ENCODE peak calls at places on chromosomes 16 and 17, in six cellular contexts. One of them, this sample, is unnamed.
A peak's percentile ranks its signal among the peaks of the same experiment; 100 is the strongest.

GRCh38 chr17:78142113-78142861 is 3.9 kb upstream of the C17orf99 start:
- DNase-seq in ELR: peak; percentile 85
- DNase-seq in activated effector memory CD4-positive, alpha-beta T cell treated with anti-CD3 and anti-CD28 coated beads, Interleukin-2, amount 50 U/mL, for 16 hours: no peak
- DNase-seq in ovary: no peak
- DNase-seq in GM04504: no peak
- DNase-seq in retina: no peak
- DNase-seq in this sample: no peak

GRCh38 chr17:30476726-30477082 is 504 bp upstream of the GOSR1 start:
- DNase-seq in ELR: peak; percentile 46
- DNase-seq in activated effector memory CD4-positive, alpha-beta T cell treated with anti-CD3 and anti-CD28 coated beads, Interleukin-2, amount 50 U/mL, for 16 hours: peak; percentile 70
- DNase-seq in ovary: no peak
- DNase-seq in GM04504: no peak
- DNase-seq in retina: no peak
- DNase-seq in this sample: no peak

GRCh38 chr16:56742030-56742984 is 12.4 kb downstream of the NUP93 start:
- DNase-seq in ELR: peak; percentile 94
- DNase-seq in activated effector memory CD4-positive, alpha-beta T cell treated with anti-CD3 and anti-CD28 coated beads, Interleukin-2, amount 50 U/mL, for 16 hours: no peak
- DNase-seq in ovary: no peak
- DNase-seq in GM04504: peak; percentile 62
- DNase-seq in retina: no peak
- DNase-seq in this sample: no peak

GRCh38 chr17:38464723-38465419 is 36.6 kb downstream of the ARHGAP23 start:
- DNase-seq in ELR: peak; percentile 94
- DNase-seq in activated effector memory CD4-positive, alpha-beta T cell treated with anti-CD3 and anti-CD28 coated beads, Interleukin-2, amount 50 U/mL, for 16 hours: no peak
- DNase-seq in ovary: peak; percentile 95
- DNase-seq in GM04504: peak; percentile 87
- DNase-seq in retina: peak; percentile 83
- DNase-seq in this sample: peak; percentile 97

GRCh38 chr17:16463341-16464000 is 28.5 kb downstream of the LRRC75A start:
- DNase-seq in ELR: peak; percentile 55
- DNase-seq in activated effector memory CD4-positive, alpha-beta T cell treated with anti-CD3 and anti-CD28 coated beads, Interleukin-2, amount 50 U/mL, for 16 hours: no peak
- DNase-seq in ovary: no peak
- DNase-seq in GM04504: peak; percentile 37
- DNase-seq in retina: peak; percentile 56
- DNase-seq in this sample: no peak

GRCh38 chr16:57022445-57022844 is 33.1 kb downstream of the NLRC5 start:
- DNase-seq in ELR: no peak
- DNase-seq in activated effector memory CD4-positive, alpha-beta T cell treated with anti-CD3 and anti-CD28 coated beads, Interleukin-2, amount 50 U/mL, for 16 hours: peak; percentile 62
- DNase-seq in ovary: no peak
- DNase-seq in GM04504: no peak
- DNase-seq in retina: no peak
- DNase-seq in this sample: peak; percentile 14

GRCh38 chr17:751269-752001 is 629 bp downstream of the GEMIN4 start:
- DNase-seq in ELR: peak; percentile 72
- DNase-seq in activated effector memory CD4-positive, alpha-beta T cell treated with anti-CD3 and anti-CD28 coated beads, Interleukin-2, amount 50 U/mL, for 16 hours: peak; percentile 83
- DNase-seq in ovary: peak; percentile 41
- DNase-seq in GM04504: no peak
- DNase-seq in retina: peak; percentile 15
- DNase-seq in this sample: peak; percentile 72

GRCh38 chr17:385195-385835 is 32.7 kb upstream of the RPH3AL start:
- DNase-seq in ELR: peak; percentile 21
- DNase-seq in activated effector memory CD4-positive, alpha-beta T cell treated with anti-CD3 and anti-CD28 coated beads, Interleukin-2, amount 50 U/mL, for 16 hours: peak; percentile 66
- DNase-seq in ovary: peak; percentile 71
- DNase-seq in GM04504: no peak
- DNase-seq in retina: peak; percentile 79
- DNase-seq in this sample: peak; percentile 83

GRCh38 chr16:25256821-25257503 is 683 bp downstream of the ZKSCAN2 start:
- DNase-seq in ELR: peak; percentile 48
- DNase-seq in activated effector memory CD4-positive, alpha-beta T cell treated with anti-CD3 and anti-CD28 coated beads, Interleukin-2, amount 50 U/mL, for 16 hours: no peak
- DNase-seq in ovary: no peak
- DNase-seq in GM04504: no peak
- DNase-seq in retina: no peak
- DNase-seq in this sample: no peak

GRCh38 chr16:85171809-85172464 is 59.7 kb upstream of the CIBAR2 start:
- DNase-seq in ELR: peak; percentile 58
- DNase-seq in activated effector memory CD4-positive, alpha-beta T cell treated with anti-CD3 and anti-CD28 coated beads, Interleukin-2, amount 50 U/mL, for 16 hours: no peak
- DNase-seq in ovary: no peak
- DNase-seq in GM04504: no peak
- DNase-seq in retina: no peak
- DNase-seq in this sample: no peak

GRCh38 chr17:8868529-8868951 is 1.1 kb upstream of the PIK3R6 start:
- DNase-seq in ELR: no peak
- DNase-seq in activated effector memory CD4-positive, alpha-beta T cell treated with anti-CD3 and anti-CD28 coated beads, Interleukin-2, amount 50 U/mL, for 16 hours: peak; percentile 13
- DNase-seq in ovary: no peak
- DNase-seq in GM04504: no peak
- DNase-seq in retina: no peak
- DNase-seq in this sample: no peak

GRCh38 chr16:15961060-15961511 is 11.7 kb downstream of the ABCC1 start:
- DNase-seq in ELR: no peak
- DNase-seq in activated effector memory CD4-positive, alpha-beta T cell treated with anti-CD3 and anti-CD28 coated beads, Interleukin-2, amount 50 U/mL, for 16 hours: peak; percentile 88
- DNase-seq in ovary: no peak
- DNase-seq in GM04504: no peak
- DNase-seq in retina: no peak
- DNase-seq in this sample: no peak

GRCh38 chr16:16007743-16008111 is 58.3 kb downstream of the ABCC1 start:
- DNase-seq in ELR: no peak
- DNase-seq in activated effector memory CD4-positive, alpha-beta T cell treated with anti-CD3 and anti-CD28 coated beads, Interleukin-2, amount 50 U/mL, for 16 hours: no peak
- DNase-seq in ovary: no peak
- DNase-seq in GM04504: no peak
- DNase-seq in retina: no peak
- DNase-seq in this sample: no peak

GRCh38 chr17:40121191-40121885 is 433 bp upstream of the MSL1 start:
- DNase-seq in ELR: peak; percentile 67
- DNase-seq in activated effector memory CD4-positive, alpha-beta T cell treated with anti-CD3 and anti-CD28 coated beads, Interleukin-2, amount 50 U/mL, for 16 hours: peak; percentile 76
- DNase-seq in ovary: peak; percentile 68
- DNase-seq in GM04504: no peak
- DNase-seq in retina: peak; percentile 86
- DNase-seq in this sample: peak; percentile 83

GRCh38 chr17:5588584-5588983 is 4.3 kb upstream of the NLRP1 start:
- DNase-seq in ELR: no peak
- DNase-seq in activated effector memory CD4-positive, alpha-beta T cell treated with anti-CD3 and anti-CD28 coated beads, Interleukin-2, amount 50 U/mL, for 16 hours: no peak
- DNase-seq in ovary: no peak
- DNase-seq in GM04504: no peak
- DNase-seq in retina: no peak
- DNase-seq in this sample: no peak

GRCh38 chr17:18177137-18177536 is 6.5 kb upstream of the ALKBH5 start:
- DNase-seq in ELR: no peak
- DNase-seq in activated effector memory CD4-positive, alpha-beta T cell treated with anti-CD3 and anti-CD28 coated beads, Interleukin-2, amount 50 U/mL, for 16 hours: no peak
- DNase-seq in ovary: no peak
- DNase-seq in GM04504: no peak
- DNase-seq in retina: no peak
- DNase-seq in this sample: no peak

GRCh38 chr17:52681486-52681885 is 523.0 kb upstream of the CA10 start:
- DNase-seq in ELR: no peak
- DNase-seq in activated effector memory CD4-positive, alpha-beta T cell treated with anti-CD3 and anti-CD28 coated beads, Interleukin-2, amount 50 U/mL, for 16 hours: no peak
- DNase-seq in ovary: no peak
- DNase-seq in GM04504: no peak
- DNase-seq in retina: no peak
- DNase-seq in this sample: no peak

GRCh38 chr17:38456031-38456815 is 28.0 kb downstream of the ARHGAP23 start:
- DNase-seq in ELR: peak; percentile 47
- DNase-seq in activated effector memory CD4-positive, alpha-beta T cell treated with anti-CD3 and anti-CD28 coated beads, Interleukin-2, amount 50 U/mL, for 16 hours: no peak
- DNase-seq in ovary: no peak
- DNase-seq in GM04504: no peak
- DNase-seq in retina: peak; percentile 49
- DNase-seq in this sample: no peak

GRCh38 chr17:9087921-9088320 is 66.6 kb downstream of the NTN1 start:
- DNase-seq in ELR: no peak
- DNase-seq in activated effector memory CD4-positive, alpha-beta T cell treated with anti-CD3 and anti-CD28 coated beads, Interleukin-2, amount 50 U/mL, for 16 hours: peak; percentile 53
- DNase-seq in ovary: no peak
- DNase-seq in GM04504: no peak
- DNase-seq in retina: no peak
- DNase-seq in this sample: no peak

GRCh38 chr17:72518810-72519597 is 398.2 kb downstream of the SOX9 start:
- DNase-seq in ELR: no peak
- DNase-seq in activated effector memory CD4-positive, alpha-beta T cell treated with anti-CD3 and anti-CD28 coated beads, Interleukin-2, amount 50 U/mL, for 16 hours: no peak
- DNase-seq in ovary: no peak
- DNase-seq in GM04504: no peak
- DNase-seq in retina: peak; percentile 48
- DNase-seq in this sample: no peak